ENCODE peak calls at places on chromosomes 4 and X, in four cellular contexts. One of them, this sample, is unnamed.
A peak's percentile ranks its signal among the peaks of the same experiment; 100 is the strongest.

GRCh38 chr4:31692407-31692940 is 972.3 kb downstream of the PCDH7 start:
- DNase-seq in IMR-90: no peak
- DNase-seq in testis: no peak
- DNase-seq in vagina: no peak
- DNase-seq in this sample: peak; percentile 33

GRCh38 chr4:82555279-82555678 is 6.5 kb downstream of the TMEM150C start:
- DNase-seq in IMR-90: no peak
- DNase-seq in testis: no peak
- DNase-seq in vagina: no peak
- DNase-seq in this sample: no peak

GRCh38 chr4:115113382-115114106 is at the start of gene NDST4:
- DNase-seq in testis: peak; percentile 19
- DNase-seq in vagina: no peak
- DNase-seq in IMR-90: no peak
- DNase-seq in this sample: no peak

GRCh38 chr4:138209094-138209493 is 33.1 kb downstream of the SLC7A11 start:
- DNase-seq in vagina: no peak
- DNase-seq in testis: no peak
- DNase-seq in IMR-90: no peak
- DNase-seq in this sample: no peak

GRCh38 chr4:185761352-185762235 is 50.4 kb downstream of the SORBS2 start:
- DNase-seq in vagina: no peak
- DNase-seq in testis: no peak
- DNase-seq in IMR-90: no peak
- DNase-seq in this sample: peak; percentile 73

GRCh38 chr4:153747406-153747805 is 12.4 kb downstream of the RNF175 start:
- DNase-seq in testis: no peak
- DNase-seq in IMR-90: no peak
- DNase-seq in vagina: no peak
- DNase-seq in this sample: no peak

GRCh38 chr4:1192091-1192492 is 19.7 kb upstream of the SPON2 start:
- DNase-seq in vagina: peak; percentile 96
- DNase-seq in IMR-90: peak; percentile 99
- DNase-seq in testis: peak; percentile 90
- DNase-seq in this sample: peak; percentile 93

GRCh38 chrX:17682259-17682658 is 55.0 kb upstream of the SCML1 start:
- DNase-seq in IMR-90: no peak
- DNase-seq in vagina: no peak
- DNase-seq in testis: no peak
- DNase-seq in this sample: no peak

GRCh38 chrX:153726286-153727107 is 1.8 kb downstream of the ABCD1 start:
- DNase-seq in vagina: no peak
- DNase-seq in IMR-90: peak; percentile 52
- DNase-seq in testis: peak; percentile 62
- DNase-seq in this sample: peak; percentile 56

GRCh38 chrX:39753296-39753996 is 344.3 kb downstream of the BCOR start:
- DNase-seq in IMR-90: peak; percentile 73
- DNase-seq in vagina: no peak
- DNase-seq in testis: peak; percentile 25
- DNase-seq in this sample: peak; percentile 87

GRCh38 chrX:54043696-54044125 is 562 bp downstream of the PHF8 start:
- DNase-seq in IMR-90: peak; percentile 10
- DNase-seq in testis: no peak
- DNase-seq in vagina: no peak
- DNase-seq in this sample: no peak

GRCh38 chrX:153499258-153499657 is 4.5 kb downstream of the BGN start:
- DNase-seq in vagina: no peak
- DNase-seq in testis: no peak
- DNase-seq in IMR-90: no peak
- DNase-seq in this sample: no peak

GRCh38 chrX:35380808-35381700 is 417.1 kb upstream of the MAGEB16 start:
- DNase-seq in IMR-90: peak; percentile 20
- DNase-seq in vagina: no peak
- DNase-seq in testis: peak; percentile 17
- DNase-seq in this sample: peak; percentile 1

GRCh38 chrX:45806410-45807121 is 605.9 kb upstream of the DIPK2B start:
- DNase-seq in testis: no peak
- DNase-seq in vagina: no peak
- DNase-seq in IMR-90: peak; percentile 92
- DNase-seq in this sample: peak; percentile 71

GRCh38 chr4:94439606-94440005 is 12.1 kb upstream of the PDLIM5 start:
- DNase-seq in vagina: no peak
- DNase-seq in testis: no peak
- DNase-seq in IMR-90: no peak
- DNase-seq in this sample: peak; percentile 68

GRCh38 chr4:178102139-178102538 is 659.9 kb upstream of the AGA start:
- DNase-seq in IMR-90: no peak
- DNase-seq in testis: no peak
- DNase-seq in vagina: no peak
- DNase-seq in this sample: no peak

GRCh38 chr4:157887316-157887715 is 285.5 kb downstream of the GASK1B start:
- DNase-seq in IMR-90: no peak
- DNase-seq in testis: no peak
- DNase-seq in vagina: no peak
- DNase-seq in this sample: no peak

GRCh38 chr4:139920552-139920951 is 233.4 kb downstream of the MAML3 start:
- DNase-seq in IMR-90: no peak
- DNase-seq in testis: no peak
- DNase-seq in vagina: no peak
- DNase-seq in this sample: no peak

GRCh38 chrX:46305431-46305830 is 239.8 kb downstream of the ZNF674 start:
- DNase-seq in vagina: no peak
- DNase-seq in testis: no peak
- DNase-seq in IMR-90: no peak
- DNase-seq in this sample: no peak

GRCh38 chr4:33714971-33715370 is 2529.3 kb downstream of the ARAP2 start:
- DNase-seq in IMR-90: no peak
- DNase-seq in testis: no peak
- DNase-seq in vagina: no peak
- DNase-seq in this sample: no peak

GRCh38 chrX:110241816-110242215 is 76.1 kb downstream of the AMMECR1 start:
- DNase-seq in IMR-90: peak; percentile 33
- DNase-seq in vagina: no peak
- DNase-seq in testis: peak; percentile 18
- DNase-seq in this sample: no peak

GRCh38 chr4:106409901-106410889 is 41.6 kb upstream of the GIMD1 start:
- DNase-seq in vagina: no peak
- DNase-seq in IMR-90: no peak
- DNase-seq in testis: no peak
- DNase-seq in this sample: no peak

GRCh38 chrX:38654302-38654701 is 93.0 kb downstream of the TSPAN7 start:
- DNase-seq in IMR-90: peak; percentile 14
- DNase-seq in testis: peak; percentile 19
- DNase-seq in vagina: no peak
- DNase-seq in this sample: peak; percentile 43

GRCh38 chr4:84697615-84698201 is 114.8 kb downstream of the CDS1 start:
- DNase-seq in IMR-90: peak; percentile 26
- DNase-seq in vagina: no peak
- DNase-seq in testis: no peak
- DNase-seq in this sample: no peak

GRCh38 chr4:82138376-82138775 is 235.4 kb downstream of the HNRNPD start:
- DNase-seq in vagina: no peak
- DNase-seq in testis: no peak
- DNase-seq in IMR-90: peak; percentile 0
- DNase-seq in this sample: no peak

GRCh38 chrX:109635151-109635550 is 10.2 kb upstream of the KCNE5 start:
- DNase-seq in testis: no peak
- DNase-seq in vagina: no peak
- DNase-seq in IMR-90: peak; percentile 5
- DNase-seq in this sample: peak; percentile 31

GRCh38 chrX:107823042-107823441 is 2.6 kb upstream of the MID2 start:
- DNase-seq in testis: no peak
- DNase-seq in vagina: no peak
- DNase-seq in IMR-90: no peak
- DNase-seq in this sample: peak; percentile 1

GRCh38 chr4:145795535-145795934 is 115.6 kb downstream of the C4orf51 start:
- DNase-seq in IMR-90: no peak
- DNase-seq in testis: no peak
- DNase-seq in vagina: no peak
- DNase-seq in this sample: no peak

GRCh38 chr4:69759189-69759604 is 1.2 kb downstream of the SULT1B1 start:
- DNase-seq in testis: no peak
- DNase-seq in IMR-90: no peak
- DNase-seq in vagina: no peak
- DNase-seq in this sample: peak; percentile 80

GRCh38 chr4:153222162-153222789 is 18.0 kb downstream of the TRIM2 start:
- DNase-seq in testis: peak; percentile 61
- DNase-seq in vagina: no peak
- DNase-seq in IMR-90: peak; percentile 87
- DNase-seq in this sample: peak; percentile 82

GRCh38 chrX:117957128-117957527 is 159.5 kb downstream of the KLHL13 start:
- DNase-seq in testis: no peak
- DNase-seq in vagina: no peak
- DNase-seq in IMR-90: peak; percentile 25
- DNase-seq in this sample: peak; percentile 21

GRCh38 chr4:168496834-168497233 is at the start of gene PALLD:
- DNase-seq in vagina: no peak
- DNase-seq in testis: no peak
- DNase-seq in IMR-90: peak; percentile 60
- DNase-seq in this sample: no peak

GRCh38 chrX:53738370-53738909 is 51.9 kb upstream of the HUWE1 start:
- DNase-seq in vagina: no peak
- DNase-seq in testis: no peak
- DNase-seq in IMR-90: no peak
- DNase-seq in this sample: no peak

GRCh38 chrX:107721966-107722707 is 53.5 kb downstream of the TSC22D3 start:
- DNase-seq in vagina: no peak
- DNase-seq in IMR-90: no peak
- DNase-seq in testis: no peak
- DNase-seq in this sample: no peak

GRCh38 chrX:46630141-46630540 is 56.6 kb downstream of the CHST7 start:
- DNase-seq in testis: no peak
- DNase-seq in vagina: no peak
- DNase-seq in IMR-90: peak; percentile 64
- DNase-seq in this sample: no peak

GRCh38 chr4:151202851-151203455 is 74.0 kb upstream of the PRSS48 start:
- DNase-seq in vagina: no peak
- DNase-seq in IMR-90: peak; percentile 14
- DNase-seq in testis: no peak
- DNase-seq in this sample: peak; percentile 39

GRCh38 chr4:37946503-37947179 is 13.6 kb upstream of the PTTG2 start:
- DNase-seq in testis: no peak
- DNase-seq in vagina: no peak
- DNase-seq in IMR-90: no peak
- DNase-seq in this sample: no peak

GRCh38 chr4:95044204-95044848 is 286.6 kb downstream of the BMPR1B start:
- DNase-seq in vagina: no peak
- DNase-seq in testis: no peak
- DNase-seq in IMR-90: no peak
- DNase-seq in this sample: no peak

DNA sequence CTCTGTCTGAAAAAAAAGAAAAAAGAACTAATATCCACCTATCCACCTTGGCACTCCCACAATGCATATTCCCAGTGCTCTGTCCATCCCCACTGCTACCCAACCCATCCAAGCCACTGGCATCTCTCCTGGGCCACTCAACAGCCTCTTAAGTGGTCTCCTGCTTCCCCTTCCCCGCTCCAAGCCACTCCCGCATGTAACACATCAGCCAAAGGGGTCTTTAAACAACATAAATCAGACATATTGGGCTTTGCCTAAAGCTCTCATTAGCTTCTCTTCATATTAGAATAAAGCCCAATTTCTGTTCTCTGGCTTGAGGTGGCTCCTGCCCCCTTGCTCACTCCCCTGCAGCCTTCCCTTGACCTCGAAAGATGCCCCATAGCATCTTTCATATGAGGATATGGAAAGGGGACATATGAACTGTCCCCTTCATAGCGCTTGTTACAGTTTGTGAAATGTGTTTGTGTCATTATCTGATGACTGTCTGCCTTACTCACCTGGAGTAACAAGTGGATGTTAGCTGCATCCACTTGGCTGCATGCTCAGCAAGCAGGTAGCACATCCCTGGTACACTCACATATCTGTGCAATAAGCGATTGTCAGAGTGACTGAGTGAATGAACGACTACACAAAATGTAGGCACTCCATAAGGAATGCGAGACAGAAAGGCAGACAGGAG is 3.1 kb downstream of the BLOC1S4 start:
- DNase-seq in testis: no peak
- DNase-seq in vagina: no peak
- DNase-seq in IMR-90: no peak
- DNase-seq in this sample: no peak
- TF ChIP-seq POLR2A in testis: no peak
- TF ChIP-seq POLR2A in vagina: no peak
- TF ChIP-seq POLR2A in IMR-90: no peak
- TF ChIP-seq POLR2A in this sample: no peak

GRCh38 chr4:90152024-90152423 is 24.8 kb downstream of the CCSER1 start:
- DNase-seq in vagina: no peak
- DNase-seq in IMR-90: no peak
- DNase-seq in testis: no peak
- DNase-seq in this sample: no peak
- H3K4me1 ChIP-seq in vagina: no peaks in the 10 kb centered on the region
- H3K4me1 ChIP-seq in IMR-90: no peaks in the 10 kb centered on the region
- H3K4me1 ChIP-seq in testis: no peaks in the 10 kb centered on the region
- H3K4me1 ChIP-seq in this sample: no peaks in the 10 kb centered on the region

GRCh38 chr4:141131738-141132688 is 1.3 kb downstream of the RNF150 start:
- DNase-seq in vagina: no peak
- DNase-seq in IMR-90: peak; percentile 20
- DNase-seq in testis: peak; percentile 37
- DNase-seq in this sample: peak; percentile 30
- H3K4me3 ChIP-seq in vagina: peak overlapping the region; percentile 83
- H3K4me3 ChIP-seq in IMR-90: peak overlapping the region; percentile 97
- H3K4me3 ChIP-seq in testis: peak overlapping the region; percentile 89
- H3K4me3 ChIP-seq in this sample: peak overlapping the region; percentile 79

DNA sequence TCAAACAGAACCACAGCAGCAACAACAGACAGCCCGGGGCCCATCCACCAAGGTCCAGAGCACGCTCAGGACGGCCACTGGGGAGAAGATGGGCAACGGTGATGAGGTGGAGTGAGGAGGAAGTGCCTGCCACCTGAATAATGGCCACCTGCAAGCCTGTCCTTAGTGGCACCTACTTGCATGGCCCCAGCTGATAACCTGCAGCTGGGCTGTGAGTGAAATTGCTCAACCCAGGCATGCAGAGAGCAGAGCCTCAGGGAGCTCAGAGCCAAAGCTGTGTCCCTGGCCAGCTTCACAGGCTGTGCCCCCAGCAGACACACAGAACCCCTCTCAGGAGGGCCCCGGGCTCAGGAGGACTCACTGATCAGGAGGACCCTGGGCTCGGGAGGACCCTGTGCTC is 102.4 kb upstream of the ADRA2C start:
- DNase-seq in IMR-90: no peak
- DNase-seq in vagina: no peak
- DNase-seq in testis: no peak
- DNase-seq in this sample: no peak
- TF ChIP-seq POLR2A in IMR-90: no peak
- TF ChIP-seq POLR2A in vagina: no peak
- TF ChIP-seq POLR2A in testis: no peak
- TF ChIP-seq POLR2A in this sample: no peak

GRCh38 chr4:2839060-2839459 is 4.6 kb upstream of the ADD1 start:
- DNase-seq in testis: no peak
- DNase-seq in vagina: no peak
- DNase-seq in IMR-90: no peak
- DNase-seq in this sample: no peak
- H3K4me1 ChIP-seq in testis: peaks cover 10% of the 10 kb centered on the region
- H3K4me1 ChIP-seq in vagina: peaks cover 30% of the 10 kb centered on the region
- H3K4me1 ChIP-seq in IMR-90: peaks cover 10% of the 10 kb centered on the region
- H3K4me1 ChIP-seq in this sample: peaks cover 25% of the 10 kb centered on the region